ENCODE peak calls at places on chromosome 16, in eight cellular contexts. Q is AG04449, J is ecto neural progenitor cell, H is astrocyte of the spinal cord, D is kidney tubule cell, P is NCI-H1417, Y is GF-D8, N is psoas muscle. B is an unnamed sample.
A peak's percentile ranks its signal among the peaks of the same experiment; 100 is the strongest.

GRCh38 chr16:28845173-28846079 is 722 bp downstream of the TUFM start:
- DNase-seq in Q (no peak), J (no peak), H (peak; percentile 18), D (peak; percentile 57), P (no peak), Y (no peak), N (no peak), B (no peak)

GRCh38 chr16:85924675-85925074 is 25.7 kb downstream of the IRF8 start:
- DNase-seq in Q (no peak), J (no peak), H (no peak), D (peak; percentile 62), P (no peak), Y (no peak), N (no peak), B (no peak)

GRCh38 chr16:85947511-85948509 is 48.8 kb downstream of the IRF8 start:
- DNase-seq in Q (no peak), J (no peak), H (no peak), D (no peak), P (no peak), Y (no peak), N (no peak), B (no peak)

GRCh38 chr16:21097151-21097550 is 53.5 kb downstream of the DNAH3 start:
- DNase-seq in Q (no peak), J (no peak), H (peak; percentile 28), D (peak; percentile 54), P (no peak), Y (no peak), N (no peak), B (no peak)

GRCh38 chr16:8330761-8331160 is 259.6 kb downstream of the TMEM114 start:
- DNase-seq in Q (no peak), J (no peak), H (no peak), D (no peak), P (no peak), Y (no peak), N (no peak), B (no peak)

GRCh38 chr16:28984619-28985135 is at the start of gene LAT:
- DNase-seq in Q (no peak), J (no peak), H (no peak), D (peak; percentile 13), P (no peak), Y (peak; percentile 50), N (peak; percentile 62), B (no peak)

GRCh38 chr16:69311533-69312388 is 611 bp downstream of the VPS4A start:
- DNase-seq in Q (no peak), J (no peak), H (peak; percentile 27), D (peak; percentile 59), P (peak; percentile 60), Y (no peak), N (peak; percentile 72), B (peak; percentile 72)

GRCh38 chr16:3180445-3180878 is 7.5 kb upstream of the OR1F1 start:
- DNase-seq in Q (no peak), J (peak; percentile 52), H (no peak), D (peak; percentile 77), P (no peak), Y (no peak), N (no peak), B (no peak)

GRCh38 chr16:67543036-67543435 is 14.4 kb downstream of the RIPOR1 start:
- DNase-seq in Q (no peak), J (no peak), H (no peak), D (no peak), P (no peak), Y (no peak), N (peak; percentile 45), B (no peak)

GRCh38 chr16:84182104-84182503 is 4.8 kb downstream of the TAF1C start:
- DNase-seq in Q (no peak), J (no peak), H (no peak), D (no peak), P (no peak), Y (no peak), N (no peak), B (peak; percentile 31)

GRCh38 chr16:72198021-72198420 is 26.1 kb upstream of the PMFBP1 start:
- DNase-seq in Q (peak; percentile 49), J (no peak), H (peak; percentile 87), D (no peak), P (peak; percentile 93), Y (no peak), N (no peak), B (no peak)

GRCh38 chr16:4489030-4489429 is 12.8 kb downstream of the HMOX2 start:
- DNase-seq in Q (no peak), J (no peak), H (peak; percentile 79), D (peak; percentile 91), P (no peak), Y (no peak), N (no peak), B (no peak)

GRCh38 chr16:69741951-69742904 is 12.5 kb downstream of the NOB1 start:
- DNase-seq in Q (no peak), J (no peak), H (peak; percentile 56), D (peak; percentile 74), P (no peak), Y (no peak), N (peak; percentile 86), B (peak; percentile 91)

GRCh38 chr16:83925957-83926725 is 26.9 kb upstream of the OSGIN1 start:
- DNase-seq in Q (no peak), J (no peak), H (no peak), D (no peak), P (no peak), Y (no peak), N (peak; percentile 48), B (no peak)

GRCh38 chr16:2985457-2985856 is 5.2 kb upstream of the PKMYT1 start:
- DNase-seq in Q (no peak), J (no peak), H (no peak), D (no peak), P (no peak), Y (no peak), N (peak; percentile 75), B (no peak)

GRCh38 chr16:89785523-89786155 is 30.8 kb downstream of the FANCA start:
- DNase-seq in Q (no peak), J (no peak), H (no peak), D (no peak), P (no peak), Y (no peak), N (no peak), B (no peak)

GRCh38 chr16:83967838-83968482 is at the start of gene NECAB2:
- DNase-seq in Q (no peak), J (peak; percentile 80), H (no peak), D (peak; percentile 27), P (peak; percentile 67), Y (no peak), N (peak; percentile 73), B (no peak)

GRCh38 chr16:67741118-67741517 is 22.0 kb upstream of the GFOD2 start:
- DNase-seq in Q (no peak), J (no peak), H (no peak), D (no peak), P (no peak), Y (no peak), N (no peak), B (no peak)

GRCh38 chr16:59545666-59546065 is 811.5 kb upstream of the GOT2 start:
- DNase-seq in Q (no peak), J (no peak), H (no peak), D (no peak), P (no peak), Y (no peak), N (no peak), B (no peak)

GRCh38 chr16:1791256-1791942 is 2.1 kb downstream of the IGFALS start:
- DNase-seq in Q (no peak), J (no peak), H (no peak), D (no peak), P (no peak), Y (no peak), N (no peak), B (no peak)

GRCh38 chr16:67943256-67943618 is 683 bp downstream of the LCAT start:
- DNase-seq in Q (no peak), J (no peak), H (no peak), D (no peak), P (no peak), Y (no peak), N (no peak), B (peak; percentile 78)

GRCh38 chr16:67936876-67937605 is 391 bp upstream of the PSMB10 start:
- DNase-seq in Q (no peak), J (no peak), H (no peak), D (no peak), P (peak; percentile 33), Y (peak; percentile 62), N (no peak), B (no peak)

GRCh38 chr16:25827709-25828108 is 135.9 kb downstream of the HS3ST4 start:
- DNase-seq in Q (no peak), J (no peak), H (no peak), D (no peak), P (no peak), Y (no peak), N (no peak), B (no peak)

GRCh38 chr16:11370084-11370931 is 25.0 kb downstream of the RMI2 start:
- DNase-seq in Q (no peak), J (no peak), H (no peak), D (peak; percentile 75), P (no peak), Y (peak; percentile 42), N (no peak), B (peak; percentile 30)

GRCh38 chr16:55567382-55567781 is 898 bp downstream of the CAPNS2 start:
- DNase-seq in Q (no peak), J (no peak), H (no peak), D (no peak), P (no peak), Y (peak; percentile 63), N (no peak), B (no peak)

GRCh38 chr16:8905168-8905762 is 23.1 kb downstream of the LITAFD start:
- DNase-seq in Q (no peak), J (no peak), H (peak; percentile 36), D (peak; percentile 39), P (peak; percentile 54), Y (no peak), N (no peak), B (no peak)

GRCh38 chr16:632486-633335 is 1.9 kb downstream of the WFIKKN1 start:
- DNase-seq in Q (no peak), J (no peak), H (no peak), D (no peak), P (no peak), Y (no peak), N (no peak), B (peak; percentile 58)

GRCh38 chr16:54672500-54672899 is 258.2 kb upstream of the IRX5 start:
- DNase-seq in Q (no peak), J (no peak), H (no peak), D (no peak), P (no peak), Y (no peak), N (no peak), B (no peak)

GRCh38 chr16:50281391-50282009 is 15.1 kb downstream of the ADCY7 start:
- DNase-seq in Q (no peak), J (no peak), H (no peak), D (no peak), P (no peak), Y (no peak), N (peak; percentile 35), B (peak; percentile 47)

GRCh38 chr16:11986521-11987057 is 10.1 kb downstream of the SNX29 start:
- DNase-seq in Q (no peak), J (no peak), H (no peak), D (no peak), P (no peak), Y (no peak), N (no peak), B (no peak)

GRCh38 chr16:75443301-75443700 is 10.0 kb upstream of the CFDP1 start:
- DNase-seq in Q (peak; percentile 66), J (no peak), H (peak; percentile 34), D (no peak), P (no peak), Y (no peak), N (no peak), B (no peak)

GRCh38 chr16:58109881-58110280 is 19.3 kb downstream of the CFAP20 start:
- DNase-seq in Q (no peak), J (no peak), H (no peak), D (no peak), P (no peak), Y (no peak), N (no peak), B (no peak)

GRCh38 chr16:87710887-87711286 is 54.9 kb downstream of the KLHDC4 start:
- DNase-seq in Q (no peak), J (no peak), H (no peak), D (no peak), P (no peak), Y (no peak), N (no peak), B (no peak)